ENCODE peak calls at places on chromosomes 1 and 21, in eight cellular contexts. B is OCI-LY7, S is heart right ventricle, M is PC-3, T is endodermal cell, L is upper lobe of right lung, Q is thoracic aorta, X is upper lobe of left lung. K is an unnamed sample. For H3K4me1, the result is how much of the 10 kb centered on the place peaks cover.

GRCh38 chr1:55572878-55573734 is 357.9 kb upstream of the USP24 start:
- DNase-seq in Q (no peak), X (no peak), S (no peak), M (peak), T (no peak), L (no peak), B (no peak), K (peak)

GRCh38 chr1:64664287-64664686 is 80.6 kb upstream of the RAVER2 start:
- DNase-seq in X (no peak), L (no peak), S (no peak), T (no peak), Q (no peak), M (no peak), B (no peak), K (no peak)

GRCh38 chr1:110672753-110673108 is 2.0 kb downstream of the KCNA3 start:
- DNase-seq in S (no peak), Q (no peak), L (no peak), X (no peak), M (no peak), B (peak), T (no peak), K (no peak)

GRCh38 chr1:89022167-89022959 is at the start of gene GBP3:
- DNase-seq in X (no peak), M (peak), T (no peak), L (no peak), B (peak), Q (no peak), S (no peak), K (peak)

GRCh38 chr1:167713330-167714081 is 8.3 kb upstream of the MPZL1 start:
- DNase-seq in S (peak), X (peak), L (peak), B (peak), Q (no peak), M (no peak), T (peak), K (no peak)

GRCh38 chr21:45735259-45736000 is 91.9 kb downstream of the PCBP3 start:
- DNase-seq in M (no peak), Q (no peak), B (no peak), T (no peak), L (no peak), S (no peak), X (no peak), K (no peak)

GRCh38 chr1:101995984-101996731 is 568 bp downstream of the OLFM3 start:
- DNase-seq in Q (no peak), M (no peak), S (no peak), X (no peak), B (no peak), L (no peak), T (peak), K (no peak)

GRCh38 chr1:119686661-119687060 is 25.1 kb upstream of the PHGDH start:
- DNase-seq in B (no peak), T (no peak), S (no peak), M (peak), X (no peak), L (no peak), Q (no peak), K (peak)

GRCh38 chr21:40404319-40404906 is 442.5 kb downstream of the DSCAM start:
- DNase-seq in S (peak), L (no peak), B (no peak), M (no peak), T (no peak), X (no peak), Q (no peak), K (no peak)

GRCh38 chr1:9476790-9477463 is 62.3 kb upstream of the SLC25A33 start:
- DNase-seq in L (no peak), B (no peak), M (peak), S (no peak), Q (no peak), T (no peak), X (no peak), K (peak)

GRCh38 chr1:173832748-173833147 is 8.1 kb upstream of the CENPL start:
- DNase-seq in S (no peak), X (no peak), B (no peak), Q (no peak), M (no peak), T (no peak), L (no peak), K (no peak)

GRCh38 chr1:172630868-172631267 is 28.0 kb upstream of the FASLG start:
- DNase-seq in X (no peak), B (no peak), Q (no peak), L (no peak), S (no peak), T (no peak), M (peak), K (no peak)

GRCh38 chr1:12711421-12712005 is 4.4 kb upstream of the AADACL3 start:
- DNase-seq in T (peak), X (no peak), B (no peak), Q (no peak), S (no peak), L (no peak), M (no peak), K (no peak)

GRCh38 chr1:112696578-112697320 is 10.2 kb downstream of the RHOC start:
- DNase-seq in X (no peak), S (no peak), B (no peak), L (no peak), T (no peak), Q (no peak), M (no peak), K (no peak)

GRCh38 chr1:2019162-2019542 is at the start of gene GABRD:
- DNase-seq in B (no peak), S (no peak), L (no peak), X (no peak), T (no peak), M (no peak), Q (no peak), K (no peak)

GRCh38 chr1:187928288-187928687 is 1099.5 kb downstream of the PLA2G4A start:
- DNase-seq in T (peak), M (peak), Q (no peak), B (no peak), S (no peak), X (no peak), L (no peak), K (peak)

GRCh38 chr1:152444045-152444444 is 30.0 kb upstream of the CRNN start:
- DNase-seq in L (no peak), X (no peak), T (no peak), S (no peak), M (no peak), B (no peak), Q (no peak), K (no peak)

GRCh38 chr21:14866859-14867560 is 197.8 kb downstream of the NRIP1 start:
- DNase-seq in L (no peak), M (no peak), X (no peak), B (no peak), Q (no peak), S (no peak), T (no peak), K (peak)

GRCh38 chr1:198901280-198901679 is 262.4 kb downstream of the PTPRC start:
- DNase-seq in M (no peak), L (no peak), S (no peak), B (no peak), X (no peak), Q (no peak), T (no peak), K (no peak)

GRCh38 chr1:151010346-151010726 is 2.1 kb downstream of the PRUNE1 start:
- DNase-seq in Q (no peak), M (no peak), S (no peak), T (no peak), X (no peak), L (no peak), B (no peak), K (no peak)

GRCh38 chr1:87402192-87403046 is 73.7 kb downstream of the LMO4 start:
- DNase-seq in S (peak), X (no peak), M (peak), T (no peak), Q (no peak), L (no peak), B (no peak), K (no peak)

GRCh38 chr1:228299211-228299610 is 91.4 kb downstream of the OBSCN start:
- DNase-seq in L (peak), S (no peak), M (no peak), X (no peak), B (no peak), T (no peak), Q (no peak), K (no peak)

GRCh38 chr1:24100945-24101737 is 10.8 kb downstream of the MYOM3 start:
- DNase-seq in L (no peak), Q (no peak), T (no peak), S (no peak), B (no peak), M (no peak), X (no peak), K (no peak)

GRCh38 chr1:33143698-33144097 is 38.1 kb downstream of the TRIM62 start:
- DNase-seq in T (no peak), X (no peak), Q (no peak), M (no peak), B (no peak), S (no peak), L (no peak), K (no peak)

GRCh38 chr21:41817228-41817627 is 50.4 kb upstream of the RIPK4 start:
- DNase-seq in X (peak), S (peak), Q (no peak), B (peak), L (peak), M (peak), T (peak), K (peak)

GRCh38 chr1:230231739-230232075 is 164.7 kb downstream of the GALNT2 start:
- DNase-seq in T (no peak), L (peak), Q (peak), S (peak), B (no peak), X (peak), M (no peak), K (no peak)

GRCh38 chr1:182839209-182840065 is at the start of gene DHX9:
- DNase-seq in X (peak), B (peak), S (peak), T (peak), M (peak), L (peak), Q (peak), K (peak)

GRCh38 chr1:41800237-41800902 is 118.4 kb downstream of the HIVEP3 start:
- DNase-seq in L (peak), S (peak), T (no peak), X (no peak), B (peak), M (no peak), Q (no peak), K (no peak)

GRCh38 chr1:201307760-201308499 is 24.6 kb downstream of the PKP1 start:
- DNase-seq in M (peak), T (no peak), B (no peak), L (no peak), Q (no peak), X (peak), S (no peak), K (peak)

GRCh38 chr1:7469255-7469938 is 301.7 kb upstream of the VAMP3 start:
- DNase-seq in B (no peak), S (no peak), M (no peak), L (no peak), Q (no peak), T (no peak), X (no peak), K (peak)

GRCh38 chr1:1356796-1357401 is 1.5 kb downstream of the MXRA8 start:
- DNase-seq in Q (no peak), M (no peak), B (no peak), S (peak), L (no peak), X (no peak), T (peak), K (no peak)

GRCh38 chr1:224684920-224685547 is 68.9 kb downstream of the CNIH3 start:
- DNase-seq in X (no peak), M (no peak), S (no peak), B (no peak), T (no peak), Q (no peak), L (no peak), K (no peak)

DNA sequence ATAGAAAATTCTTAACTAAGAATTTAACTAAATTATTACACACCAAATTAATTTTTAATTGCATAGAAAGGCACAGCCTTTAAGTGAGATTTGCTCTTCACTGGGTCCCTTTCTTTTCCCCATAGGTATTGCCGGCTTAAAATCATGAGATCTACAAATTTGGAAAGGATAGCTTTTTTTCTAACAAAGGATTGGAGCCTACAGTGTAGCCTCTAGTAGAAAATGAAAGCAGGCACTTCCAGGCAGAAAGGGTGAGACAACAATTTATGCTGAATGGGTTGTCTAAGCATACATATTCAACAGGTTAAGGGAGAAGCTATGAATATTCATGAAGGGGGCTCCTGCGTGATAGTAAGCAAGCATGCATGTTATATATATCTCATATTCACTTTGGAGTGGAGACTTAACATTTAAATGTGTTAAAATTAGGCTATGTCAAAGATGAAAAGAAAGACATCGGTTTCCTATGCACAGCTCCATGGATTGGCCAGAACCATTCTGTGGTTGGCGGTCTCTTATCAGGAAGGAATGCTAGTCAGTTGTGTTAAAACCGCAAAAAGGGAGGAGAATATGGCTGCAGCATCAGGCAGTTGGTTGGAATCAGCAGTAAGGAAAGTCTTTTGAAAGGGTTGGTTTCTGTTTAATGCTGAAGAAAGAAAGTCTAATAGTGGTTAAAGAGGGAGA is 66.0 kb downstream of the VCAM1 start:
- DNase-seq in B (no peak), X (no peak), Q (no peak), S (no peak), M (peak), T (no peak), L (no peak), K (no peak)
- H3K4me1 ChIP-seq in B (under half), X (under half), Q (under half), S (under half), M (under half), T (under half), L (under half), K (under half)

GRCh38 chr1:57341721-57342120 is 82.1 kb downstream of the DAB1 start:
- DNase-seq in B (no peak), Q (no peak), S (no peak), T (no peak), X (no peak), L (no peak), M (no peak), K (no peak)

GRCh38 chr1:57345916-57346315 is 77.9 kb downstream of the DAB1 start:
- DNase-seq in M (no peak), T (no peak), Q (no peak), S (no peak), L (no peak), X (no peak), B (no peak), K (no peak)

GRCh38 chr1:57337623-57338022 is 86.2 kb downstream of the DAB1 start:
- DNase-seq in Q (no peak), L (no peak), B (no peak), X (no peak), T (no peak), S (no peak), M (no peak), K (no peak)

GRCh38 chr1:57336793-57337192 is 87.1 kb downstream of the DAB1 start:
- DNase-seq in Q (no peak), B (no peak), X (no peak), M (no peak), T (peak), S (no peak), L (no peak), K (no peak)

DNA sequence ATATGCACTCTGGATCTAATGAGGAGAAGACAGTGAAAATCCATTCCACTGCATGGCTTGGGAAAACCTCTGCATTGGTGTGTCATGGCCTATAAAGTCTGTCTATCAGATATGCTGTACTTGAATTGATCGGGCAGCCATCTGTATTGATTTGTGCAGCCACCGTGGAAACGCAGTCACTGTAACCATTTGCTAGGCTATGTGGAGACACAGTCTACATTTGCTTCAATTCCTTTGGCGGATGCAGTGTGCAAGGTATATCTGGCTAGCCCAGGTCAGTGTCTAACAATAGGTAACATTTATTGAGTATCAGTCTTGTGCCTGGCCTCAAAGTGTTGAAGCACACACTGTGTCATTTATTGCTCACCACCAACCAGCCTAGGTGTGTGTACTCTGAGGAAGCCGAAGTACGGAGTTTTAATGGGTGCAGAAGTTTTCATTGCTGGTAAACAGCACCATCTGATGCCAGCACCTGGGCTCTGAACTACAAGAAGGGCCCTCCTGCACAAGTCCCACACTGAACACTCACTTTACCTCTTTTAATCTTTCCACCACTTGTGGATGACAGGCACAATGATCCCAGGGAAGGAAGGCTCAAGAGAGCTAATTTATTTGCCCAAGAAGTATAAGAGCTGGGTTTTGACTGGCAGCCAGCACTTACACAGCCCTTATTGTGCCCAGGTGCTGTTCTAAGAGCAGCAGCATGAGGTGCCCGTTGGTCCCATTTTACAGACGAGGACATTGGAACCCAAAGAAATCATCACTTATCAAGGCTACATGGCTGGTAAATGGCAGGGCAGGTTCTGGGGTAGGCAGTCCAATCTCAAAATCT is 83.3 kb downstream of the DAB1 start:
- DNase-seq in T (no peak), S (no peak), B (no peak), Q (no peak), X (peak), L (no peak), M (no peak), K (no peak)
- TF ChIP-seq CTCF in T (no peak), S (no peak), B (no peak), Q (no peak), X (no peak), L (peak), M (no peak), K (peak)

GRCh38 chr1:29478879-29479278 is 242.6 kb downstream of the PTPRU start:
- DNase-seq in M (no peak), X (no peak), L (no peak), T (peak), Q (no peak), B (no peak), S (no peak), K (no peak)
- H3K27ac ChIP-seq in M (no peak), X (no peak), L (no peak), T (no peak), Q (no peak), B (no peak), S (no peak), K (no peak)

GRCh38 chr1:18940303-18941020 is 16.0 kb downstream of the IFFO2 start:
- DNase-seq in M (no peak), T (no peak), Q (no peak), S (no peak), X (no peak), L (no peak), B (no peak), K (no peak)

GRCh38 chr1:18942340-18942739 is 14.1 kb downstream of the IFFO2 start:
- DNase-seq in B (no peak), T (no peak), X (no peak), Q (no peak), L (no peak), S (no peak), M (no peak), K (no peak)

GRCh38 chr1:18939398-18940302 is 16.8 kb downstream of the IFFO2 start:
- DNase-seq in Q (no peak), S (no peak), T (no peak), M (no peak), B (no peak), X (no peak), L (no peak), K (peak)

GRCh38 chr1:18943162-18943561 is 13.3 kb downstream of the IFFO2 start:
- DNase-seq in X (no peak), B (no peak), S (no peak), T (no peak), Q (no peak), L (no peak), M (no peak), K (no peak)

DNA sequence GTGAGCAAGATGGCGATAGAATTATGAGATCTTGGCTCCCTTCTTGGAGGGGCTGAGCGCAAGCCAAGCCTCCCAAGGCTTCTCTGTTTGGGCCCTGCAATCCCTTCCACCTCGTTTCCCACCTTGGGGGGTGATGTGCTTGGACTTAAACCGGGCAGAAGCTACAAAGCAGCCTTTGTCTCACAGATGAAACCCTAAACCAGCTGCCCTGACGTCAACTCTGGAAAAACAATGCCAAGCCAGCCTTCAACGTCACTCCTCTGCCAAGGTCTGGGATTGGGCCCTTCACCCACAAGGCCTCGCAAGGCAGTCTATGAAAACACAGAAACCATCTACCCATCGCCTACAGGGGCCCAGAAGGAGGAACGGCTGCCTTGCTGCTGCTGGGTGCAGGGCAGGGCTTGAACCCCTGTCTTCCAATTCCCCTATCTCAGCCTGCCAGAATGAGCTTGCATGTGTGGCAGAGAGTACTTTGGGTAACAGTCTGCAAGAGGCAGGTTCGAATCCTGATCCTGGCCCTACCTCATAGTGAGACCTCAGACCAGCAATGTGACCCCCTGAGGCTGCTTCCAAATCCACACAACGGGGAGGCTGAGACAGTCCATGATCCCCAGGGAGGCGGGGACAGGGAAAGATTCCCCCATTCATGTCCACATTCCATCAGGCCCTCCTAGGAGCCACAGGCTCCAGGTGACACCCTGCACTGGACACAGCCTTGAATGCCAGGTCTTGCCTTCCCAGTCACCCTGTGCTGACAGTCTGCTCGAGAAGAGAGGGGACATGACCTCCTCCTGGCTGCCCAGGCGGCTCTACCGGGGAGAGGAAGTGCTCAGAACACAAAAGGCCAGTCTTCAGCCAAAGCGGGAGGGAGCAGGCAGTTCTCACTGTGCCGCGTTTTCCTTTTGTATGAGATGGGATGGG is 15.0 kb downstream of the IFFO2 start:
- DNase-seq in T (peak), X (no peak), M (peak), B (no peak), Q (no peak), L (no peak), S (peak), K (no peak)
- H3K4me1 ChIP-seq in T (under half), X (half or more), M (under half), B (under half), Q (under half), L (half or more), S (half or more), K (half or more)

GRCh38 chr1:232602622-232603021 is 27.3 kb downstream of the SIPA1L2 start:
- DNase-seq in B (peak), Q (no peak), T (no peak), L (no peak), M (no peak), S (no peak), X (no peak), K (no peak)
- TF ChIP-seq CTCF in B (peak), Q (no peak), T (peak), L (no peak), M (peak), S (no peak), X (no peak), K (peak)

GRCh38 chr21:34999397-34999941 is 49.6 kb downstream of the RUNX1 start:
- DNase-seq in M (no peak), S (no peak), T (no peak), Q (no peak), X (no peak), L (no peak), B (no peak), K (no peak)
- H3K27ac ChIP-seq in M (no peak), S (no peak), T (no peak), Q (no peak), X (peak), L (no peak), B (no peak), K (no peak)

GRCh38 chr1:3070654-3071506 is 1.9 kb downstream of the PRDM16 start:
- DNase-seq in B (no peak), T (peak), S (no peak), X (no peak), L (peak), M (no peak), Q (no peak), K (no peak)
- H3K4me1 ChIP-seq in B (under half), T (under half), S (half or more), X (under half), L (under half), M (under half), Q (under half), K (under half)